ENCODE peak calls at places on chromosomes 11 and 22, in eight cellular contexts. G is endothelial cell, P is tibial nerve, L is cardiac fibroblast, B is omental fat pad, W is PC-3, E is fibroblast of mammary gland, U is GM12865. T is an unnamed sample.

GRCh38 chr11:117657801-117658200 is 139.2 kb downstream of the DSCAML1 start:
- DNase-seq in G (no peak), U (no peak), L (no peak), E (no peak), W (no peak), P (no peak), B (no peak), T (no peak)

GRCh38 chr11:118437046-118437735 is 899 bp downstream of the KMT2A start:
- DNase-seq in U (peak), B (peak), G (peak), L (no peak), P (no peak), E (peak), W (peak), T (no peak)

GRCh38 chr11:26011474-26011873 is 320.5 kb upstream of the ANO3 start:
- DNase-seq in U (no peak), W (no peak), L (no peak), E (no peak), P (no peak), G (no peak), B (no peak), T (no peak)

GRCh38 chr11:34999453-34999852 is 83.0 kb downstream of the PDHX start:
- DNase-seq in G (no peak), B (no peak), L (no peak), P (no peak), U (no peak), W (no peak), E (no peak), T (no peak)

GRCh38 chr11:132718711-132719641 is 813.3 kb downstream of the OPCML start:
- DNase-seq in G (no peak), B (no peak), E (no peak), L (peak), P (no peak), U (peak), W (no peak), T (no peak)

GRCh38 chr22:37496651-37497599 is 10.7 kb upstream of the MFNG start:
- DNase-seq in W (peak), G (no peak), E (peak), B (no peak), P (no peak), U (no peak), L (peak), T (no peak)

GRCh38 chr11:15918674-15919073 is 437.7 kb downstream of the SOX6 start:
- DNase-seq in G (no peak), L (no peak), P (no peak), E (no peak), U (no peak), W (no peak), B (no peak), T (no peak)

GRCh38 chr22:37484115-37485005 is 1.8 kb downstream of the MFNG start:
- DNase-seq in L (no peak), E (no peak), G (peak), B (no peak), W (no peak), P (peak), U (peak), T (no peak)

GRCh38 chr11:12506502-12506921 is 129.1 kb downstream of the PARVA start:
- DNase-seq in P (no peak), L (no peak), B (no peak), E (peak), G (no peak), W (no peak), U (no peak), T (no peak)

GRCh38 chr11:124778281-124778680 is 16.2 kb upstream of the ESAM start:
- DNase-seq in L (no peak), G (no peak), W (peak), P (no peak), E (no peak), U (no peak), B (no peak), T (no peak)

GRCh38 chr11:82683029-82683428 is 50.6 kb downstream of the FAM181B start:
- DNase-seq in U (peak), G (no peak), P (no peak), L (no peak), W (no peak), E (no peak), B (no peak), T (no peak)

GRCh38 chr11:107707128-107707760 is 4.6 kb downstream of the SLN start:
- DNase-seq in P (no peak), G (no peak), W (no peak), B (no peak), E (no peak), L (no peak), U (no peak), T (no peak)

GRCh38 chr11:65883786-65884715 is 4.2 kb downstream of the FIBP start:
- DNase-seq in E (no peak), P (no peak), B (no peak), U (no peak), G (no peak), L (no peak), W (no peak), T (no peak)

GRCh38 chr11:130449246-130449990 is 973 bp downstream of the ADAMTS15 start:
- DNase-seq in G (no peak), E (no peak), P (no peak), B (no peak), U (no peak), L (no peak), W (no peak), T (no peak)

GRCh38 chr11:130451261-130452019 is 3.0 kb downstream of the ADAMTS15 start:
- DNase-seq in L (peak), G (no peak), W (peak), P (peak), B (no peak), U (no peak), E (peak), T (no peak)

GRCh38 chr11:130448039-130448415 is 418 bp upstream of the ADAMTS15 start:
- DNase-seq in W (no peak), B (no peak), E (no peak), G (no peak), U (no peak), P (no peak), L (no peak), T (no peak)

GRCh38 chr11:130448416-130449068 is at the start of gene ADAMTS15:
- DNase-seq in W (peak), P (peak), E (peak), U (peak), B (no peak), L (peak), G (peak), T (no peak)

DNA sequence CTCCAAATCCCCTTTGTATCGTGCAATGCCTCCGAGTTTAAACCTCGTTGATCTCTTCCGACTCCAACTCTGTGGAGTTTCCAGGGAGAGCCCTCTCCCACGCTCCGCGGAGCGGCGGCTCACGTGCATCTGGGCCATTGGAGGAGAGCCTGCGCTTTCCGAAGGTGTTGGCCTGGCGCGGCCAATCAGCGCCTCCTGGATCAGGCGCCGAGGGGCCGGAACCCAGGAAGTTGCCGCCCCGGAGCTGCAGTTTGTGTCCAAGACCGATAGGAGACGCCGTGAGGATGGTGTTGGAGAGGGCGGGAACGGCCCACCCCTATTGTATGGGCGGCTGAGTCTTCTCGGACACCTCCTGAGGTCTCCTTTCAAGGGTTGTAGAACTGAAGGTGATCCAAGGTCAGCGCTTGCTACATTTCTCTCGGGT is 1.6 kb downstream of the ADAMTS15 start:
- DNase-seq in B (peak), L (peak), E (peak), G (peak), U (no peak), P (peak), W (no peak), T (no peak)
- TF ChIP-seq CTCF in B (no peak), L (peak), E (peak), G (peak), U (no peak), P (peak), W (no peak), T (peak)

DNA sequence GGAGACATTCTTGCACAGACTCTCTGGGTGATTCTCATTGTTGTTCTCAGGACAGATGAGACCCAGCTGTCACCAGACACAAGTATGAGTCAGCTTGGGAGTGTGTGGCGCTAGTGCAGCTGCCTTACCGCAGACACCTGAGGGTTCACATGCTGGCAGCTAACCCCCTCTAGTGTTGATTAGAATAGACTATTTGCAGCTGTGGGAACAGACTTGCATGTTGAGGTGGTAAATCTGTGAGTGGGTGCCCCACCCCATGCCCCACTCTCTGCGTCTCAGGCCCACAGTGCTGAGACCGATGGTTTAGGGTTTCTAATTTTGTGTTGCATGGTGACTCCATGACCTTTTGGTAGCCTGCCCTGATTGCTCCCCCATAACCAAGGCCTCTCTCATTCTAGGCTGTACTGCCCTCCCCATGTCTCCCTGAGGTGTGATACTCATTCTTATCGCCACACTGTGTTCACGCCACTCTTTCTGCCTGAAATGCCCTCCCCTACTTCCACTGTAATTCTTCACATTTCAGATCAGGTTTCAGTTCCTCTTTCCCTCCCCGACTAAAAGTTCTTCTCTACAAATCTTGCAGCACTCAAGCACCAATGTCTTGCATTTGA is 73.7 kb upstream of the KIRREL3 start:
- DNase-seq in E (peak), B (no peak), U (peak), P (no peak), W (peak), L (peak), G (peak), T (no peak)
- TF ChIP-seq CTCF in E (no peak), B (no peak), U (peak), P (no peak), W (peak), L (peak), G (no peak), T (peak)

DNA sequence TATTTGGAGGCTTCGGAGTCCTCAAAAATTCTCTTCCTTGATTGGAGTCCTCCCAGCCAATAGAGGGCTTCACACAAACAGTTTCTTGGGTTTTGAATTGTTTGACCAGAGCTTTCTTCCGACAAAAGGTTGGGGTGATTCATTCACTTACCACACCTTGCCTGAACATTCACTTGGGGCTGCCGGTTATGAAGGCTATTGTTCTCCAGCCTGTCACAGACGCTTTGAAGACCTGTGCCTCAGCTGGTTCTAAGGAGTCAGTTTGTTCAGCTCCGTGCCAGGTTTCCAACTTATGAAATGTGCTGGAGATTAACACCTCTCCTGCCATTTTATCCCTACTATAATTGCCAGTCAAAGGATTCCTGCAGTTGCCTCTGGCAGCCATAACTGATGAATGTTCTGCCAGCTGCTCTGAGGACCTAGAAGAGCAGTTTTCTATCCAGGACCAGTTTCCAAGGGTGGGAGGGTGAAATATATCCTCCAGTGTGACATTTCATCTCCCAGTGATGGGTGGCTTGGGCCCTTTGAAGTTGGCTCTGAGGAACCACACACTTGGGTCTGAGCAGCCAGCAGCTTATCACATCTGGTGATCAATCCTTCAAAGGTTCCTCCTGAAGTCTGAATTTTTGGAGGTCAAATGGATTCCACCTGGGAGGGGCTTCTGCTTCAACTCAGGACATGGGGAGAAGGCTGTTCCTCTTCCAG is 31.4 kb downstream of the LIMK2 start:
- DNase-seq in P (no peak), B (no peak), G (no peak), L (no peak), W (peak), U (no peak), E (no peak), T (no peak)
- TF ChIP-seq CTCF in P (no peak), B (no peak), G (no peak), L (no peak), W (peak), U (no peak), E (no peak), T (no peak)

GRCh38 chr11:122755941-122756340 is 82.4 kb upstream of the CRTAM start:
- DNase-seq in P (no peak), L (no peak), B (no peak), G (no peak), U (no peak), W (no peak), E (no peak), T (no peak)

GRCh38 chr11:122754553-122755322 is 83.6 kb upstream of the CRTAM start:
- DNase-seq in L (no peak), B (no peak), W (peak), U (peak), P (no peak), G (peak), E (no peak), T (no peak)

GRCh38 chr11:122757201-122757600 is 81.1 kb upstream of the CRTAM start:
- DNase-seq in L (no peak), U (no peak), E (no peak), P (no peak), G (no peak), W (no peak), B (no peak), T (no peak)

GRCh38 chr11:122755409-122755808 is 82.9 kb upstream of the CRTAM start:
- DNase-seq in B (no peak), G (no peak), E (no peak), U (no peak), L (peak), P (no peak), W (no peak), T (no peak)

GRCh38 chr11:122756417-122756816 is 81.9 kb upstream of the CRTAM start:
- DNase-seq in L (no peak), U (peak), W (no peak), G (peak), P (peak), E (no peak), B (no peak), T (no peak)
- TF ChIP-seq CTCF in L (peak), U (peak), W (peak), G (no peak), P (no peak), E (no peak), B (no peak), T (no peak)

DNA sequence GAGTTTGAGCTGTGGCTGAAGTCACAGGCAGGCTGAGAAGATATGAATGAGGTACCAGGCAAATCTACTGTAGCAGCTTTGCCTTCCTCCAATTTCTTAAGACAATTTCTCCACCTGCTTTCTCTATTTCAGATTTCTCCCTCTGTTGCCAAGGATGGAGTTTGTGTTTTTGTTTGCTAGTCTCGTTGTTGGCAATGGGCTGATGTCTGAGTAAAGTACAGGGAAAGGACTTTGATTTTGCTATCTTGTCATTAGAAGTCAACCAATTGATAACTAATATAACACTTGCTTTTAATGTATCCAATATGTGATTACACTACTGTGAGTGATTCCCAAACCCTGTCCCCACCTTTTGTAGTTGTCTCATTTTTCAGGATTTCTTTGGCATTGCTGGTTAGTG is 40.1 kb upstream of the RRAS2 start:
- DNase-seq in B (no peak), L (no peak), G (no peak), W (no peak), U (no peak), P (no peak), E (no peak), T (no peak)
- TF ChIP-seq CTCF in B (no peak), L (no peak), G (no peak), W (no peak), U (no peak), P (no peak), E (no peak), T (no peak)

GRCh38 chr22:44702479-44703219 is 645 bp downstream of the PRR5 start:
- DNase-seq in B (no peak), G (peak), U (no peak), P (no peak), E (no peak), W (peak), L (peak), T (no peak)
- TF ChIP-seq CTCF in B (no peak), G (no peak), U (no peak), P (no peak), E (no peak), W (no peak), L (no peak), T (no peak)